ENCODE peak calls at places on chromosomes 7 and 10, in eight cellular contexts. One of them, this sample, is unnamed.

GRCh38 chr10:47260505-47261111 is 39.4 kb upstream of the GDF10 start:
- DNase-seq in T-helper 2 cell: peak
- DNase-seq in activated naive CD8-positive, alpha-beta T cell treated with anti-CD3 and anti-CD28 coated beads for 36 hours: no peak
- DNase-seq in WERI-Rb-1: peak
- DNase-seq in fibroblast of pulmonary artery: no peak
- DNase-seq in breast epithelium: no peak
- DNase-seq in pons: no peak
- DNase-seq in stimulated activated CD4-positive, alpha-beta T cell treated with anti-CD3 and anti-CD28 coated beads, Interleukin-1b, Interleukin-23, amount 100 ng/mL, for 1 hour: no peak
- DNase-seq in this sample: no peak

GRCh38 chr10:110208614-110209398 is 1.4 kb downstream of the MXI1 start:
- DNase-seq in T-helper 2 cell: no peak
- DNase-seq in activated naive CD8-positive, alpha-beta T cell treated with anti-CD3 and anti-CD28 coated beads for 36 hours: peak
- DNase-seq in WERI-Rb-1: peak
- DNase-seq in fibroblast of pulmonary artery: peak
- DNase-seq in breast epithelium: no peak
- DNase-seq in pons: no peak
- DNase-seq in stimulated activated CD4-positive, alpha-beta T cell treated with anti-CD3 and anti-CD28 coated beads, Interleukin-1b, Interleukin-23, amount 100 ng/mL, for 1 hour: no peak
- DNase-seq in this sample: no peak

GRCh38 chr7:155463114-155463811 is 5.3 kb downstream of the EN2 start:
- DNase-seq in T-helper 2 cell: no peak
- DNase-seq in activated naive CD8-positive, alpha-beta T cell treated with anti-CD3 and anti-CD28 coated beads for 36 hours: no peak
- DNase-seq in WERI-Rb-1: no peak
- DNase-seq in fibroblast of pulmonary artery: no peak
- DNase-seq in breast epithelium: no peak
- DNase-seq in pons: no peak
- DNase-seq in stimulated activated CD4-positive, alpha-beta T cell treated with anti-CD3 and anti-CD28 coated beads, Interleukin-1b, Interleukin-23, amount 100 ng/mL, for 1 hour: no peak
- DNase-seq in this sample: no peak

GRCh38 chr10:98555011-98555619 is 108.4 kb upstream of the HPS1 start:
- DNase-seq in T-helper 2 cell: no peak
- DNase-seq in activated naive CD8-positive, alpha-beta T cell treated with anti-CD3 and anti-CD28 coated beads for 36 hours: no peak
- DNase-seq in WERI-Rb-1: no peak
- DNase-seq in fibroblast of pulmonary artery: no peak
- DNase-seq in breast epithelium: no peak
- DNase-seq in pons: no peak
- DNase-seq in stimulated activated CD4-positive, alpha-beta T cell treated with anti-CD3 and anti-CD28 coated beads, Interleukin-1b, Interleukin-23, amount 100 ng/mL, for 1 hour: no peak
- DNase-seq in this sample: no peak

GRCh38 chr7:152014722-152015121 is 10.8 kb upstream of the GALNT11 start:
- DNase-seq in T-helper 2 cell: no peak
- DNase-seq in activated naive CD8-positive, alpha-beta T cell treated with anti-CD3 and anti-CD28 coated beads for 36 hours: no peak
- DNase-seq in WERI-Rb-1: no peak
- DNase-seq in fibroblast of pulmonary artery: no peak
- DNase-seq in breast epithelium: no peak
- DNase-seq in pons: no peak
- DNase-seq in stimulated activated CD4-positive, alpha-beta T cell treated with anti-CD3 and anti-CD28 coated beads, Interleukin-1b, Interleukin-23, amount 100 ng/mL, for 1 hour: no peak
- DNase-seq in this sample: no peak

GRCh38 chr7:38685851-38686250 is 54.7 kb upstream of the AMPH start:
- DNase-seq in T-helper 2 cell: no peak
- DNase-seq in activated naive CD8-positive, alpha-beta T cell treated with anti-CD3 and anti-CD28 coated beads for 36 hours: no peak
- DNase-seq in WERI-Rb-1: no peak
- DNase-seq in fibroblast of pulmonary artery: no peak
- DNase-seq in breast epithelium: no peak
- DNase-seq in pons: no peak
- DNase-seq in stimulated activated CD4-positive, alpha-beta T cell treated with anti-CD3 and anti-CD28 coated beads, Interleukin-1b, Interleukin-23, amount 100 ng/mL, for 1 hour: no peak
- DNase-seq in this sample: no peak

GRCh38 chr7:19984231-19984632 is 210.8 kb upstream of the TMEM196 start:
- DNase-seq in T-helper 2 cell: no peak
- DNase-seq in activated naive CD8-positive, alpha-beta T cell treated with anti-CD3 and anti-CD28 coated beads for 36 hours: peak
- DNase-seq in WERI-Rb-1: peak
- DNase-seq in fibroblast of pulmonary artery: no peak
- DNase-seq in breast epithelium: no peak
- DNase-seq in pons: no peak
- DNase-seq in stimulated activated CD4-positive, alpha-beta T cell treated with anti-CD3 and anti-CD28 coated beads, Interleukin-1b, Interleukin-23, amount 100 ng/mL, for 1 hour: no peak
- DNase-seq in this sample: no peak

GRCh38 chr7:154480817-154481216 is 428.6 kb downstream of the DPP6 start:
- DNase-seq in T-helper 2 cell: no peak
- DNase-seq in activated naive CD8-positive, alpha-beta T cell treated with anti-CD3 and anti-CD28 coated beads for 36 hours: no peak
- DNase-seq in WERI-Rb-1: no peak
- DNase-seq in fibroblast of pulmonary artery: no peak
- DNase-seq in breast epithelium: no peak
- DNase-seq in pons: no peak
- DNase-seq in stimulated activated CD4-positive, alpha-beta T cell treated with anti-CD3 and anti-CD28 coated beads, Interleukin-1b, Interleukin-23, amount 100 ng/mL, for 1 hour: no peak
- DNase-seq in this sample: no peak

GRCh38 chr10:132549416-132549815 is 11.8 kb downstream of the INPP5A start:
- DNase-seq in T-helper 2 cell: no peak
- DNase-seq in activated naive CD8-positive, alpha-beta T cell treated with anti-CD3 and anti-CD28 coated beads for 36 hours: no peak
- DNase-seq in WERI-Rb-1: no peak
- DNase-seq in fibroblast of pulmonary artery: no peak
- DNase-seq in breast epithelium: no peak
- DNase-seq in pons: no peak
- DNase-seq in stimulated activated CD4-positive, alpha-beta T cell treated with anti-CD3 and anti-CD28 coated beads, Interleukin-1b, Interleukin-23, amount 100 ng/mL, for 1 hour: no peak
- DNase-seq in this sample: no peak

GRCh38 chr10:78981257-78981969 is 87.4 kb upstream of the ZMIZ1 start:
- DNase-seq in T-helper 2 cell: peak
- DNase-seq in activated naive CD8-positive, alpha-beta T cell treated with anti-CD3 and anti-CD28 coated beads for 36 hours: peak
- DNase-seq in WERI-Rb-1: no peak
- DNase-seq in fibroblast of pulmonary artery: no peak
- DNase-seq in breast epithelium: no peak
- DNase-seq in pons: no peak
- DNase-seq in stimulated activated CD4-positive, alpha-beta T cell treated with anti-CD3 and anti-CD28 coated beads, Interleukin-1b, Interleukin-23, amount 100 ng/mL, for 1 hour: no peak
- DNase-seq in this sample: no peak

GRCh38 chr10:30970760-30971460 is 60.8 kb downstream of the ZNF438 start:
- DNase-seq in T-helper 2 cell: no peak
- DNase-seq in activated naive CD8-positive, alpha-beta T cell treated with anti-CD3 and anti-CD28 coated beads for 36 hours: no peak
- DNase-seq in WERI-Rb-1: no peak
- DNase-seq in fibroblast of pulmonary artery: peak
- DNase-seq in breast epithelium: no peak
- DNase-seq in pons: no peak
- DNase-seq in stimulated activated CD4-positive, alpha-beta T cell treated with anti-CD3 and anti-CD28 coated beads, Interleukin-1b, Interleukin-23, amount 100 ng/mL, for 1 hour: no peak
- DNase-seq in this sample: no peak

GRCh38 chr10:94225589-94225988 is 137.2 kb downstream of the NOC3L start:
- DNase-seq in T-helper 2 cell: no peak
- DNase-seq in activated naive CD8-positive, alpha-beta T cell treated with anti-CD3 and anti-CD28 coated beads for 36 hours: no peak
- DNase-seq in WERI-Rb-1: peak
- DNase-seq in fibroblast of pulmonary artery: no peak
- DNase-seq in breast epithelium: no peak
- DNase-seq in pons: no peak
- DNase-seq in stimulated activated CD4-positive, alpha-beta T cell treated with anti-CD3 and anti-CD28 coated beads, Interleukin-1b, Interleukin-23, amount 100 ng/mL, for 1 hour: no peak
- DNase-seq in this sample: no peak

GRCh38 chr10:5040781-5041470 is 37.3 kb upstream of the AKR1C2 start:
- DNase-seq in T-helper 2 cell: no peak
- DNase-seq in activated naive CD8-positive, alpha-beta T cell treated with anti-CD3 and anti-CD28 coated beads for 36 hours: no peak
- DNase-seq in WERI-Rb-1: no peak
- DNase-seq in fibroblast of pulmonary artery: peak
- DNase-seq in breast epithelium: no peak
- DNase-seq in pons: no peak
- DNase-seq in stimulated activated CD4-positive, alpha-beta T cell treated with anti-CD3 and anti-CD28 coated beads, Interleukin-1b, Interleukin-23, amount 100 ng/mL, for 1 hour: no peak
- DNase-seq in this sample: no peak

GRCh38 chr7:44618754-44619153 is 12.3 kb downstream of the OGDH start:
- DNase-seq in T-helper 2 cell: peak
- DNase-seq in activated naive CD8-positive, alpha-beta T cell treated with anti-CD3 and anti-CD28 coated beads for 36 hours: no peak
- DNase-seq in WERI-Rb-1: no peak
- DNase-seq in fibroblast of pulmonary artery: no peak
- DNase-seq in breast epithelium: no peak
- DNase-seq in pons: no peak
- DNase-seq in stimulated activated CD4-positive, alpha-beta T cell treated with anti-CD3 and anti-CD28 coated beads, Interleukin-1b, Interleukin-23, amount 100 ng/mL, for 1 hour: no peak
- DNase-seq in this sample: no peak

GRCh38 chr10:70035531-70035930 is 17.1 kb upstream of the MACROH2A2 start:
- DNase-seq in T-helper 2 cell: no peak
- DNase-seq in activated naive CD8-positive, alpha-beta T cell treated with anti-CD3 and anti-CD28 coated beads for 36 hours: no peak
- DNase-seq in WERI-Rb-1: peak
- DNase-seq in fibroblast of pulmonary artery: no peak
- DNase-seq in breast epithelium: no peak
- DNase-seq in pons: no peak
- DNase-seq in stimulated activated CD4-positive, alpha-beta T cell treated with anti-CD3 and anti-CD28 coated beads, Interleukin-1b, Interleukin-23, amount 100 ng/mL, for 1 hour: no peak
- DNase-seq in this sample: no peak

This sample was measured in activated T-cell treated with anti-CD3 and anti-CD28 coated beads for 48 hours.